ENCODE peak calls at places on chromosome 19, in four cellular contexts. F is Peyer's patch, V is T-cell, J is NCI-H2081. D is an unnamed sample.

GRCh38 chr19:14795078-14795721 is 16.8 kb upstream of the ADGRE2 start:
- DNase-seq in F (no peak), J (no peak), V (no peak), D (peak; percentile 1)

GRCh38 chr19:58477130-58477529 is 978 bp downstream of the ZNF446 start:
- DNase-seq in F (no peak), V (no peak), J (no peak), D (no peak)

GRCh38 chr19:44808463-44809371 is at the start of gene BCAM:
- DNase-seq in F (peak; percentile 70), J (peak; percentile 52), V (no peak), D (no peak)

GRCh38 chr19:42242071-42242511 is 311 bp downstream of the GSK3A start:
- DNase-seq in V (no peak), J (no peak), F (no peak), D (no peak)

GRCh38 chr19:8631425-8631819 is 989 bp downstream of the NFILZ start:
- DNase-seq in F (no peak), J (no peak), V (no peak), D (no peak)

GRCh38 chr19:48603449-48603848 is 3.1 kb upstream of the SPACA4 start:
- DNase-seq in J (no peak), F (no peak), V (no peak), D (no peak)

GRCh38 chr19:50003810-50004419 is 21.3 kb downstream of the VRK3 start:
- DNase-seq in V (no peak), J (no peak), F (no peak), D (peak; percentile 85)

GRCh38 chr19:19488875-19489690 is 26.3 kb downstream of the TSSK6 start:
- DNase-seq in F (peak; percentile 75), J (peak; percentile 37), V (peak; percentile 87), D (peak; percentile 94)

GRCh38 chr19:22595918-22596341 is 38.2 kb upstream of the ZNF492 start:
- DNase-seq in V (no peak), F (no peak), J (no peak), D (no peak)

GRCh38 chr19:7799640-7800355 is 30.2 kb upstream of the EVI5L start:
- DNase-seq in J (peak; percentile 59), F (no peak), V (peak; percentile 37), D (peak; percentile 18)

GRCh38 chr19:10289836-10290438 is at the start of gene ICAM5:
- DNase-seq in V (no peak), F (no peak), J (peak; percentile 47), D (no peak)

GRCh38 chr19:54096642-54097106 is 3.9 kb downstream of the OSCAR start:
- DNase-seq in F (peak; percentile 67), V (no peak), J (no peak), D (peak; percentile 41)

D was measured in foreskin keratinocyte.